ENCODE peak calls at places on chromosomes 6 and 20, in six cellular contexts. D, Z, X, H, V and J are unnamed samples.

GRCh38 chr6:40347571-40348011 is 239.6 kb downstream of the LRFN2 start:
- DNase-seq in X (no peak), D (no peak), V (no peak), H (no peak), Z (no peak), J (no peak)

GRCh38 chr20:24991897-24992419 is 593 bp downstream of the APMAP start:
- DNase-seq in V (peak; percentile 5), D (no peak), H (no peak), Z (no peak), X (no peak), J (peak; percentile 64)

GRCh38 chr6:25173951-25174474 is 105.2 kb upstream of the CARMIL1 start:
- DNase-seq in H (no peak), Z (no peak), X (no peak), V (no peak), D (peak; percentile 91), J (no peak)

GRCh38 chr6:116244284-116244683 is 9.6 kb downstream of the TSPYL4 start:
- DNase-seq in D (no peak), H (no peak), Z (peak; percentile 45), V (no peak), X (no peak), J (no peak)

GRCh38 chr6:35489995-35490791 is 6.7 kb downstream of the TEAD3 start:
- DNase-seq in Z (no peak), V (no peak), D (peak; percentile 72), X (no peak), H (peak; percentile 54), J (no peak)

GRCh38 chr6:154613137-154613676 is 102.7 kb upstream of the CNKSR3 start:
- DNase-seq in V (no peak), D (peak; percentile 33), X (no peak), Z (no peak), H (no peak), J (no peak)

GRCh38 chr6:134123666-134124208 is 71.3 kb upstream of the SLC2A12 start:
- DNase-seq in V (no peak), Z (peak; percentile 19), D (peak; percentile 75), X (no peak), H (peak; percentile 59), J (peak; percentile 75)

GRCh38 chr20:46743088-46743487 is 33.6 kb downstream of the SLC2A10 start:
- DNase-seq in Z (no peak), D (no peak), V (no peak), H (no peak), X (no peak), J (no peak)

GRCh38 chr6:105604593-105604905 is 201.7 kb upstream of the PREP start:
- DNase-seq in H (no peak), X (no peak), D (no peak), V (no peak), Z (no peak), J (no peak)

GRCh38 chr20:48075591-48076174 is 290.4 kb upstream of the SULF2 start:
- DNase-seq in H (no peak), V (no peak), X (no peak), D (no peak), Z (no peak), J (no peak)

GRCh38 chr6:35477551-35478179 is 9.5 kb downstream of the RPL10A start:
- DNase-seq in X (no peak), V (no peak), H (no peak), Z (no peak), D (no peak), J (no peak)

GRCh38 chr6:162621246-162621645 is 106.3 kb downstream of the PRKN start:
- DNase-seq in D (no peak), H (no peak), Z (no peak), X (no peak), V (no peak), J (no peak)

GRCh38 chr6:122722746-122723145 is 56.8 kb upstream of the FABP7 start:
- DNase-seq in X (no peak), D (no peak), V (no peak), H (no peak), Z (no peak), J (no peak)

GRCh38 chr6:69494595-69494994 is 302.2 kb downstream of the LMBRD1 start:
- DNase-seq in H (no peak), V (no peak), D (no peak), X (no peak), Z (no peak), J (no peak)

GRCh38 chr20:38373231-38373867 is 27.1 kb downstream of the LBP start:
- DNase-seq in V (no peak), X (no peak), H (peak; percentile 23), Z (no peak), D (no peak), J (no peak)

GRCh38 chr20:5870462-5871021 is 79.8 kb downstream of the TRMT6 start:
- DNase-seq in V (no peak), X (no peak), H (no peak), Z (no peak), D (no peak), J (no peak)

GRCh38 chr6:156017838-156018237 is 562.2 kb upstream of the NOX3 start:
- DNase-seq in Z (no peak), H (no peak), X (no peak), V (no peak), D (peak; percentile 63), J (no peak)

GRCh38 chr6:104639671-104640070 is 220.0 kb downstream of the HACE1 start:
- DNase-seq in V (no peak), Z (no peak), H (no peak), X (no peak), D (no peak), J (no peak)

GRCh38 chr6:117498159-117498558 is 15.7 kb downstream of the DCBLD1 start:
- DNase-seq in D (no peak), H (no peak), Z (no peak), V (no peak), X (no peak), J (no peak)

GRCh38 chr6:160256445-160256844 is 2.2 kb downstream of the SLC22A2 start:
- DNase-seq in H (no peak), Z (no peak), X (no peak), V (no peak), D (no peak), J (no peak)

GRCh38 chr6:138972226-138972665 is 15.8 kb downstream of the REPS1 start:
- DNase-seq in Z (no peak), H (no peak), V (no peak), X (no peak), D (no peak), J (no peak)

GRCh38 chr6:7502743-7503142 is 38.7 kb upstream of the DSP start:
- DNase-seq in H (no peak), D (no peak), Z (no peak), X (no peak), V (no peak), J (no peak)

GRCh38 chr20:10497283-10497682 is 62.2 kb downstream of the SLX4IP start:
- DNase-seq in H (no peak), Z (no peak), D (no peak), V (no peak), X (no peak), J (no peak)

GRCh38 chr20:53795170-53795569 is 201.5 kb upstream of the ZNF217 start:
- DNase-seq in V (no peak), X (no peak), H (no peak), D (no peak), Z (no peak), J (no peak)

GRCh38 chr6:70599187-70599586 is 32.5 kb downstream of the SDHAF4 start:
- DNase-seq in H (no peak), D (no peak), Z (no peak), V (no peak), X (no peak), J (no peak)

GRCh38 chr6:166775180-166775922 is 148.3 kb upstream of the RPS6KA2 start:
- DNase-seq in V (peak; percentile 64), X (peak; percentile 45), Z (no peak), D (peak; percentile 52), H (peak; percentile 42), J (peak; percentile 93)

GRCh38 chr20:645318-646106 is 7.5 kb downstream of the SRXN1 start:
- DNase-seq in H (peak; percentile 38), D (peak; percentile 23), Z (no peak), V (peak; percentile 53), X (peak; percentile 50), J (peak; percentile 92)

GRCh38 chr20:8155848-8156602 is 24.0 kb downstream of the PLCB1 start:
- DNase-seq in H (no peak), X (no peak), Z (no peak), D (no peak), V (no peak), J (no peak)